ENCODE peak calls at places on chromosomes 6 and 20, in ten cellular contexts. One of them, this sample, is unnamed.

GRCh38 chr6:111723412-111723970 is 117.8 kb upstream of the TRAF3IP2 start:
- DNase-seq in astrocyte of the spinal cord: peak; percentile 44
- DNase-seq in A549: no peak
- DNase-seq in right cardiac atrium: no peak
- DNase-seq in tibial nerve: no peak
- DNase-seq in uterus: no peak
- DNase-seq in cardiac muscle cell: no peak
- DNase-seq in hepatocyte: no peak
- DNase-seq in stomach: no peak
- DNase-seq in skeletal muscle cell: no peak
- DNase-seq in this sample: no peak

GRCh38 chr20:63127700-63128364 is 88.1 kb downstream of the YTHDF1 start:
- DNase-seq in uterus: no peak
- DNase-seq in stomach: no peak
- DNase-seq in astrocyte of the spinal cord: no peak
- DNase-seq in hepatocyte: no peak
- DNase-seq in A549: no peak
- DNase-seq in skeletal muscle cell: no peak
- DNase-seq in tibial nerve: no peak
- DNase-seq in cardiac muscle cell: no peak
- DNase-seq in right cardiac atrium: peak; percentile 29
- DNase-seq in this sample: peak; percentile 3

GRCh38 chr6:24009319-24009718 is 116.7 kb upstream of the NRSN1 start:
- DNase-seq in stomach: no peak
- DNase-seq in cardiac muscle cell: no peak
- DNase-seq in uterus: no peak
- DNase-seq in astrocyte of the spinal cord: no peak
- DNase-seq in A549: no peak
- DNase-seq in hepatocyte: no peak
- DNase-seq in skeletal muscle cell: no peak
- DNase-seq in tibial nerve: no peak
- DNase-seq in right cardiac atrium: no peak
- DNase-seq in this sample: no peak

GRCh38 chr6:149059557-149059956 is 258.0 kb upstream of the TAB2 start:
- DNase-seq in hepatocyte: no peak
- DNase-seq in skeletal muscle cell: peak; percentile 45
- DNase-seq in uterus: no peak
- DNase-seq in astrocyte of the spinal cord: no peak
- DNase-seq in stomach: no peak
- DNase-seq in tibial nerve: no peak
- DNase-seq in cardiac muscle cell: no peak
- DNase-seq in A549: no peak
- DNase-seq in right cardiac atrium: no peak
- DNase-seq in this sample: no peak

GRCh38 chr6:123526128-123526527 is 110.6 kb downstream of the TRDN start:
- DNase-seq in stomach: no peak
- DNase-seq in cardiac muscle cell: no peak
- DNase-seq in tibial nerve: no peak
- DNase-seq in A549: no peak
- DNase-seq in skeletal muscle cell: no peak
- DNase-seq in hepatocyte: no peak
- DNase-seq in right cardiac atrium: no peak
- DNase-seq in uterus: no peak
- DNase-seq in astrocyte of the spinal cord: no peak
- DNase-seq in this sample: no peak

GRCh38 chr6:25359891-25360290 is 80.7 kb downstream of the CARMIL1 start:
- DNase-seq in skeletal muscle cell: no peak
- DNase-seq in A549: no peak
- DNase-seq in right cardiac atrium: no peak
- DNase-seq in hepatocyte: no peak
- DNase-seq in uterus: no peak
- DNase-seq in cardiac muscle cell: no peak
- DNase-seq in astrocyte of the spinal cord: no peak
- DNase-seq in tibial nerve: no peak
- DNase-seq in stomach: no peak
- DNase-seq in this sample: no peak

GRCh38 chr6:75144396-75144795 is 61.5 kb downstream of the COL12A1 start:
- DNase-seq in uterus: no peak
- DNase-seq in A549: no peak
- DNase-seq in cardiac muscle cell: no peak
- DNase-seq in hepatocyte: no peak
- DNase-seq in stomach: no peak
- DNase-seq in astrocyte of the spinal cord: no peak
- DNase-seq in skeletal muscle cell: no peak
- DNase-seq in right cardiac atrium: no peak
- DNase-seq in tibial nerve: no peak
- DNase-seq in this sample: no peak

GRCh38 chr6:121506761-121507754 is 71.6 kb downstream of the GJA1 start:
- DNase-seq in A549: no peak
- DNase-seq in tibial nerve: no peak
- DNase-seq in hepatocyte: peak; percentile 7
- DNase-seq in cardiac muscle cell: peak; percentile 72
- DNase-seq in uterus: no peak
- DNase-seq in right cardiac atrium: no peak
- DNase-seq in stomach: no peak
- DNase-seq in skeletal muscle cell: no peak
- DNase-seq in astrocyte of the spinal cord: peak; percentile 68
- DNase-seq in this sample: no peak

GRCh38 chr20:25706793-25707192 is 10.1 kb upstream of the ZNF337 start:
- DNase-seq in hepatocyte: no peak
- DNase-seq in skeletal muscle cell: no peak
- DNase-seq in astrocyte of the spinal cord: no peak
- DNase-seq in cardiac muscle cell: no peak
- DNase-seq in A549: no peak
- DNase-seq in tibial nerve: no peak
- DNase-seq in right cardiac atrium: peak; percentile 44
- DNase-seq in uterus: no peak
- DNase-seq in stomach: no peak
- DNase-seq in this sample: no peak

GRCh38 chr20:41407617-41408016 is 41.0 kb upstream of the EMILIN3 start:
- DNase-seq in cardiac muscle cell: peak; percentile 15
- DNase-seq in A549: no peak
- DNase-seq in stomach: no peak
- DNase-seq in skeletal muscle cell: no peak
- DNase-seq in uterus: no peak
- DNase-seq in astrocyte of the spinal cord: no peak
- DNase-seq in hepatocyte: no peak
- DNase-seq in right cardiac atrium: no peak
- DNase-seq in tibial nerve: no peak
- DNase-seq in this sample: no peak

GRCh38 chr6:49649982-49650381 is 13.3 kb upstream of the RHAG start:
- DNase-seq in A549: no peak
- DNase-seq in skeletal muscle cell: no peak
- DNase-seq in tibial nerve: no peak
- DNase-seq in cardiac muscle cell: no peak
- DNase-seq in right cardiac atrium: no peak
- DNase-seq in uterus: no peak
- DNase-seq in hepatocyte: no peak
- DNase-seq in stomach: no peak
- DNase-seq in astrocyte of the spinal cord: no peak
- DNase-seq in this sample: no peak

GRCh38 chr6:43454290-43455033 is 886 bp downstream of the DLK2 start:
- DNase-seq in skeletal muscle cell: peak; percentile 41
- DNase-seq in cardiac muscle cell: peak; percentile 91
- DNase-seq in hepatocyte: peak; percentile 89
- DNase-seq in tibial nerve: peak; percentile 84
- DNase-seq in right cardiac atrium: peak; percentile 95
- DNase-seq in A549: peak; percentile 88
- DNase-seq in uterus: peak; percentile 68
- DNase-seq in stomach: peak; percentile 88
- DNase-seq in astrocyte of the spinal cord: peak; percentile 80
- DNase-seq in this sample: peak; percentile 91

GRCh38 chr6:95091823-95092436 is 485.4 kb upstream of the MANEA start:
- DNase-seq in stomach: no peak
- DNase-seq in uterus: no peak
- DNase-seq in astrocyte of the spinal cord: peak; percentile 83
- DNase-seq in cardiac muscle cell: peak; percentile 66
- DNase-seq in A549: peak; percentile 54
- DNase-seq in tibial nerve: no peak
- DNase-seq in right cardiac atrium: no peak
- DNase-seq in hepatocyte: peak; percentile 65
- DNase-seq in skeletal muscle cell: peak; percentile 25
- DNase-seq in this sample: no peak

GRCh38 chr20:50595433-50595895 is 85.3 kb downstream of the PTPN1 start:
- DNase-seq in hepatocyte: no peak
- DNase-seq in cardiac muscle cell: no peak
- DNase-seq in tibial nerve: no peak
- DNase-seq in A549: no peak
- DNase-seq in skeletal muscle cell: no peak
- DNase-seq in astrocyte of the spinal cord: no peak
- DNase-seq in right cardiac atrium: no peak
- DNase-seq in uterus: no peak
- DNase-seq in stomach: no peak
- DNase-seq in this sample: no peak

GRCh38 chr6:7545509-7546369 is 4.3 kb downstream of the DSP start:
- DNase-seq in cardiac muscle cell: no peak
- DNase-seq in uterus: no peak
- DNase-seq in stomach: no peak
- DNase-seq in hepatocyte: peak; percentile 48
- DNase-seq in right cardiac atrium: no peak
- DNase-seq in A549: no peak
- DNase-seq in tibial nerve: no peak
- DNase-seq in astrocyte of the spinal cord: no peak
- DNase-seq in skeletal muscle cell: no peak
- DNase-seq in this sample: no peak

DNA sequence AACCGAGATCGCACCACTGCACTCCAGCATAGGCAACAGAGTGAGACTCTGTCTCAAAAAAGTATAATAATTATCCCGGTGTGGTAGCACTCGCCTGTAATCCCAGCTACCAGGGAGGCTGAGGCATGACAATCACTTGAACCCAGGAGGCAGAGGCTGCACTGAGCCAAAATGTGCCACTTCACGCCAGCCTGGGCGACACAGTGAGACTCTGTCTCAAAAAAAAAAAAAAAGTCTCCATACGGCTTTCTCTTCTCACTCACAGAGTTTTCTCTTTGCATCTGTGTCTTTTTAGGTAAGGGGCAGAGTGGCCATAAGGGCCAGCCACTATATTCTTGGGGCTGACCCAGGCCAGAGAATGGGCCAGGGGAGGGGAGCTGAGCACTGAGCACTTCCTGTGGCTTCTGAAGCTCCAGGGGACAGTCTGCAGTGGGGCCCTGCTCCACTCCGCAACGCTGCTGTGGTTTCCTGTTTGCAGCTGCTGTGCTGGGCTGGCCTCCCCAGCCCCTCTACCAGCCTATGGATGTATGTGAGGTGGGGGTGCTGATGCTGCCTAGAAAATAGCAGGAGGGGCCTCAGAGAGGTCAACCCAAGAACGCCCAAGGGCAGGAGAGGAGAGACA is 16.2 kb downstream of the SLA2 start:
- DNase-seq in skeletal muscle cell: no peak
- DNase-seq in uterus: no peak
- DNase-seq in right cardiac atrium: no peak
- DNase-seq in cardiac muscle cell: peak; percentile 23
- DNase-seq in hepatocyte: no peak
- DNase-seq in A549: no peak
- DNase-seq in tibial nerve: no peak
- DNase-seq in astrocyte of the spinal cord: no peak
- DNase-seq in stomach: no peak
- DNase-seq in this sample: no peak
- H3K4me3 ChIP-seq in skeletal muscle cell: no peak overlapping the region
- H3K4me3 ChIP-seq in uterus: no peak overlapping the region
- H3K4me3 ChIP-seq in right cardiac atrium: no peak overlapping the region
- H3K4me3 ChIP-seq in cardiac muscle cell: no peak overlapping the region
- H3K4me3 ChIP-seq in hepatocyte: no peak overlapping the region
- H3K4me3 ChIP-seq in A549: no peak overlapping the region
- H3K4me3 ChIP-seq in tibial nerve: no peak overlapping the region
- H3K4me3 ChIP-seq in astrocyte of the spinal cord: no peak overlapping the region
- H3K4me3 ChIP-seq in stomach: no peak overlapping the region
- H3K4me3 ChIP-seq in this sample: no peak overlapping the region

DNA sequence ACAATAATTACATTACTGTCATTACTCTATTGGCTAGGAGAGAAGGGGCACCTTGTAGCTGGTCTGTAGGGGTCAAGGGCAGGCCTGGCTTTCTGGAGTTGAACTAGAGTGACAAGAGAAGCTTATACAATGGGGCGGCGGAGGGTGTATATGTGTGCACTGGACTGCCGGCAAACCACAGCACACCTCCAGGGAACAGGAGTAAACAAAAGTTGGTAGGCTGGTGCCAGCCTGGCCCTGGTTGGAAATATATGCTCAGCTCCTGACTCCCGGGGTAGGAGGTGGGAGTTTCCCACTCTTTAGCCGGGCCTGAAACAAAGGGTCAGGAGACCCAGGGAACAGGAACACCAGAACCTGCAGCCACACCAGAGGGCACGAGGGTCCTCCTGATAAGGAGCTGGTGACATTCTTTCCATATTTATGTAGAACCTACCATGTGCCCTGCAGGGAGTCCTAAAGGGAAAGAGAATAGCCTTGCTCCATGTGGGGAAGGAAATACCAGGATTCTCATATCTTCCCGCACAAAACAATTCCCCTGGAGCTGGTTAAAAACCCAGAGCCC is 5.1 kb downstream of the C6orf132 start:
- DNase-seq in astrocyte of the spinal cord: no peak
- DNase-seq in right cardiac atrium: no peak
- DNase-seq in skeletal muscle cell: no peak
- DNase-seq in stomach: peak; percentile 89
- DNase-seq in hepatocyte: peak; percentile 68
- DNase-seq in cardiac muscle cell: peak; percentile 15
- DNase-seq in uterus: no peak
- DNase-seq in A549: peak; percentile 34
- DNase-seq in tibial nerve: no peak
- DNase-seq in this sample: no peak
- H3K4me3 ChIP-seq in astrocyte of the spinal cord: no peak overlapping the region
- H3K4me3 ChIP-seq in right cardiac atrium: no peak overlapping the region
- H3K4me3 ChIP-seq in skeletal muscle cell: no peak overlapping the region
- H3K4me3 ChIP-seq in stomach: no peak overlapping the region
- H3K4me3 ChIP-seq in hepatocyte: no peak overlapping the region
- H3K4me3 ChIP-seq in cardiac muscle cell: no peak overlapping the region
- H3K4me3 ChIP-seq in uterus: no peak overlapping the region
- H3K4me3 ChIP-seq in A549: no peak overlapping the region
- H3K4me3 ChIP-seq in tibial nerve: no peak overlapping the region
- H3K4me3 ChIP-seq in this sample: no peak overlapping the region

DNA sequence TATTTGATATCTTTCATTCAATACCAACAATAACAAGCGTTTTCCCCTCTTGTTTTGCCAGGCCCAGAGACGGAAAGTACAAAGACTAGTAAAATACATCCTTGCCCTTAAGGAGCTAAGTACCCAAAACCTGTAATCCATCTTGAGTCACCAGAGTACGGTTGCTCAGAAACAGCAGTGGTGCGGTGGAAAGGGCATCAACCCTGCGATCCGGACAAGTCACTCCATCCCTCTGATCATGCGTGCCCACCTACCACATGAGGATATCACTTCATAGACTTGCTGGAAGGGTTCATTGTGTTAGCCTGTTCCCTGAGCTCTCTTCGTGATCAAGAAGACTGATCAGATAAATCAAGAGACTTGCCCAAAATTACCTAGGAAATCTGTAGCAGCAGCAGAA is 1.9 kb downstream of the TOMM34 start:
- DNase-seq in cardiac muscle cell: no peak
- DNase-seq in hepatocyte: no peak
- DNase-seq in uterus: no peak
- DNase-seq in stomach: no peak
- DNase-seq in astrocyte of the spinal cord: no peak
- DNase-seq in skeletal muscle cell: no peak
- DNase-seq in right cardiac atrium: no peak
- DNase-seq in A549: no peak
- DNase-seq in tibial nerve: no peak
- DNase-seq in this sample: no peak
- H3K4me3 ChIP-seq in cardiac muscle cell: no peak overlapping the region
- H3K4me3 ChIP-seq in hepatocyte: no peak overlapping the region
- H3K4me3 ChIP-seq in uterus: no peak overlapping the region
- H3K4me3 ChIP-seq in stomach: no peak overlapping the region
- H3K4me3 ChIP-seq in astrocyte of the spinal cord: no peak overlapping the region
- H3K4me3 ChIP-seq in skeletal muscle cell: no peak overlapping the region
- H3K4me3 ChIP-seq in right cardiac atrium: no peak overlapping the region
- H3K4me3 ChIP-seq in A549: no peak overlapping the region
- H3K4me3 ChIP-seq in tibial nerve: no peak overlapping the region
- H3K4me3 ChIP-seq in this sample: no peak overlapping the region

GRCh38 chr6:16837217-16837972 is 76.1 kb upstream of the ATXN1 start:
- DNase-seq in stomach: no peak
- DNase-seq in right cardiac atrium: no peak
- DNase-seq in uterus: no peak
- DNase-seq in cardiac muscle cell: no peak
- DNase-seq in hepatocyte: no peak
- DNase-seq in tibial nerve: no peak
- DNase-seq in skeletal muscle cell: no peak
- DNase-seq in astrocyte of the spinal cord: no peak
- DNase-seq in A549: no peak
- DNase-seq in this sample: no peak
- H3K4me3 ChIP-seq in stomach: no peak overlapping the region
- H3K4me3 ChIP-seq in right cardiac atrium: no peak overlapping the region
- H3K4me3 ChIP-seq in uterus: no peak overlapping the region
- H3K4me3 ChIP-seq in cardiac muscle cell: no peak overlapping the region
- H3K4me3 ChIP-seq in hepatocyte: no peak overlapping the region
- H3K4me3 ChIP-seq in tibial nerve: no peak overlapping the region
- H3K4me3 ChIP-seq in skeletal muscle cell: no peak overlapping the region
- H3K4me3 ChIP-seq in astrocyte of the spinal cord: no peak overlapping the region
- H3K4me3 ChIP-seq in A549: no peak overlapping the region
- H3K4me3 ChIP-seq in this sample: no peak overlapping the region

This sample was measured in lower lobe of right lung.